ENCODE peak calls at places on chromosomes 4 and X, in seven cellular contexts. U is HCT116, E is SK-N-SH, X is HepG2, N is K562, T is H1, I is GM12878. R is an unnamed sample.
A peak's percentile ranks its signal among the peaks of the same experiment; 100 is the strongest.

GRCh38 chr4:167233523-167234387 is 539 bp downstream of the SPOCK3 start:
- DNase-seq in U (no peak), E (peak; percentile 51), X (no peak), N (no peak), T (peak; percentile 72), I (no peak), R (no peak)

GRCh38 chrX:53594354-53594753 is 92.2 kb downstream of the HUWE1 start:
- DNase-seq in U (no peak), E (no peak), X (peak; percentile 16), N (no peak), T (no peak), I (no peak), R (no peak)

GRCh38 chr4:23930750-23931488 is 41.1 kb upstream of the PPARGC1A start:
- DNase-seq in U (no peak), E (peak; percentile 42), X (peak; percentile 75), N (no peak), T (no peak), I (no peak), R (peak; percentile 68)

GRCh38 chrX:130091976-130092522 is 18.2 kb downstream of the ELF4 start:
- DNase-seq in U (no peak), E (no peak), X (peak; percentile 66), N (peak; percentile 73), T (no peak), I (peak; percentile 81), R (no peak)

GRCh38 chrX:2855761-2856160 is 27.0 kb downstream of the GYG2 start:
- DNase-seq in U (no peak), E (no peak), X (no peak), N (no peak), T (no peak), I (no peak), R (no peak)

GRCh38 chr4:38278255-38278654 is 318.1 kb downstream of the PTTG2 start:
- DNase-seq in U (no peak), E (no peak), X (no peak), N (no peak), T (no peak), I (no peak), R (no peak)

GRCh38 chrX:15680401-15680800 is 15.8 kb upstream of the CLTRN start:
- DNase-seq in U (no peak), E (no peak), X (no peak), N (peak; percentile 23), T (no peak), I (no peak), R (no peak)

GRCh38 chr4:137125011-137125410 is 407.3 kb downstream of the PCDH18 start:
- DNase-seq in U (peak; percentile 22), E (no peak), X (no peak), N (no peak), T (no peak), I (no peak), R (no peak)

GRCh38 chrX:74449937-74450330 is 28.6 kb downstream of the SLC16A2 start:
- DNase-seq in U (no peak), E (no peak), X (no peak), N (no peak), T (no peak), I (no peak), R (no peak)

GRCh38 chrX:114611018-114611619 is 27.2 kb downstream of the HTR2C start:
- DNase-seq in U (peak; percentile 34), E (peak; percentile 46), X (peak; percentile 3), N (peak; percentile 41), T (peak; percentile 47), I (no peak), R (no peak)
- TF ChIP-seq JUND in U (no peak), E (no peak), X (no peak), N (no peak), T (no peak), I (no peak), R (no peak)

GRCh38 chr4:22363071-22363470 is 152.8 kb downstream of the ADGRA3 start:
- DNase-seq in U (no peak), E (no peak), X (no peak), N (no peak), T (no peak), I (no peak), R (no peak)

DNA sequence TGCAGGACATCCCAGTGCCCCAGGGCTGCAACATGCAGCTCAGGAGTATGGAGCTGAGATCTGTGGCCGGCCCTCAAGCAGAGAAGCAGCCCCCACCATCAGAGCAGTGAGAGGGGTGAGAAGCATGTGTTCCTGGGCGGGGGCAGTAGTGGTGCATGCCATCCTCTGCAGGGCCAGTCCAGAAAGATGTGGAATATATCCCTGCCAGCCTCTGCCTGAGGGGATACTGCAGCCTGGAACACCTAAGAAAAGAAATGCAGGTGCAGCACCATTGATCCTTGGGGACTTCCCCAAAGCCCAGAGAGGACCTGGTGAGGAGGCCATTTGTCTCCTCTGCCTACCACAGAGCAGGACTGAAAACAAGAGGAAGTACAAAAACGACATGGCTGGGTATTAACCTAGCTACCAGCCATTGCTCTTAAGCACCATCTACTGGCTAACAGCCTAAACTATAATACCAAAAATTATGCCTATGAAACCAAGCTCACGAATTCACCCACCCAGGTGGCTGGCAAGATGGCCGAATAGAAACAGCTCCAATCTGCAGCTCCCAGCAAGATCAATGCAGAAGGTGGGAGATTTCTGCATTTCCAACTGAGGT is 158.8 kb downstream of the ADGRA3 start:
- DNase-seq in U (no peak), E (no peak), X (no peak), N (no peak), T (no peak), I (no peak), R (peak; percentile 15)
- TF ChIP-seq JUND in U (no peak), E (no peak), X (no peak), N (no peak), T (no peak), I (no peak), R (no peak)

GRCh38 chrX:106932960-106933537 is 12.8 kb downstream of the CLDN2 start:
- DNase-seq in U (no peak), E (no peak), X (no peak), N (no peak), T (no peak), I (no peak), R (no peak)

GRCh38 chrX:106936246-106936645 is 16.0 kb downstream of the CLDN2 start:
- DNase-seq in U (no peak), E (no peak), X (no peak), N (no peak), T (no peak), I (no peak), R (no peak)

GRCh38 chrX:106933538-106933961 is 13.3 kb downstream of the CLDN2 start:
- DNase-seq in U (no peak), E (peak; percentile 19), X (peak; percentile 89), N (no peak), T (no peak), I (no peak), R (no peak)

GRCh38 chrX:106932492-106932923 is 12.3 kb downstream of the CLDN2 start:
- DNase-seq in U (no peak), E (no peak), X (peak; percentile 78), N (no peak), T (no peak), I (no peak), R (no peak)

GRCh38 chrX:106935175-106935574 is 15.0 kb downstream of the CLDN2 start:
- DNase-seq in U (no peak), E (no peak), X (no peak), N (no peak), T (no peak), I (no peak), R (no peak)
- TF ChIP-seq JUND in U (no peak), E (no peak), X (no peak), N (no peak), T (no peak), I (no peak), R (no peak)

GRCh38 chrX:116198810-116199209 is 28.3 kb downstream of the AGTR2 start:
- DNase-seq in U (no peak), E (no peak), X (peak; percentile 0), N (no peak), T (no peak), I (no peak), R (peak; percentile 41)
- TF ChIP-seq JUND in U (no peak), E (no peak), X (no peak), N (no peak), T (no peak), I (no peak), R (no peak)

DNA sequence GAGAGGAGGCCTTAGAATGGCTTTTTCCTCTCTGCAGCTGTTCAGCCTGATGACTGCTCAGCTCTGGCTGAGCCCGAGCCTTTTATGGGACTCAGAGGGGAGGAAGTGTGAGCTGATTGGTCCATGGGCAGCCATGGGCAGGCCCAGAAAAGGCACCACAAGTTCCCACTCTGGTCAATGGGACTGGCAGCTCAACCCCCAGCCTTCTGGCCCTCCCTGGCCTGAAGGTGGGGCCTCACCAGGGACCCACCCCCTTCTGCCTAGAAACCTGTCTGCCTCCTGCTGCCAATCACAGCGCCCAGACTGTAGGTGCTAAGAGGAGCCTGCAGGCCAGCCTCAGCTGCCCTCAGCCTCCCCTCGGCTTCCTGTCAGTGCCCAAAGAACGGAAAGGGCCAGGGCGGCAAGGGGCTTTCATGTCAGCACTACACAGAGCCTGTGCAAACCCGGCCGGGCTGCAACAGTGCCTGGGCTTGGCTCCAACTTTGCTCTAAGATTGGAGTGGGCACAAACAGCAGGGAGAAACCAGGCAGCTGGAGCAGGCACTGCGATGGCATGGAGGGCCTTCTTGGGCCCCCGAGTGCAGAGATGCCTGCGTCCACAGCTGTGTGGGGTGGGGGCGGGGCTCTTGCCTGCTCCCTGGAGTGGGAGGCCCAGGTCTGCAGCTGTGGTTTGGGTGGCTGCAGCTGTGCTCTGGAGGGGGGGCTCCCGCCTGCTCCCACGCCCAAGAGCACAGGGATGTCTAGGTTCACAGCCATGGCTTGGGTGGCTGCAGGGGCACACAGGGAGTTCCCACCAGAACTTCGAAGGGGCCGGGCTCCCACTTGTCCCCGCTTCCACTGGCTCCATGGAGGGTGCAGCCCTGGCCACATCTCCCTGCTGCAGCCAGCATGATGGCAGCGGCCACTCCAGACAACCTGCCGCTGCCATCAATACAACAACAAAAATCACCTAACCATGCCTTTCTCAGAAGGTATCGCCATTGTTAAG is 92.6 kb downstream of the NXF2 start:
- DNase-seq in U (no peak), E (no peak), X (no peak), N (no peak), T (no peak), I (no peak), R (no peak)
- TF ChIP-seq JUND in U (no peak), E (no peak), X (no peak), N (no peak), T (no peak), I (no peak), R (no peak)

GRCh38 chr4:108219998-108220397 is 51.3 kb upstream of the LEF1 start:
- DNase-seq in U (no peak), E (no peak), X (no peak), N (no peak), T (no peak), I (no peak), R (no peak)

GRCh38 chr4:108223313-108223712 is 54.6 kb upstream of the LEF1 start:
- DNase-seq in U (no peak), E (no peak), X (no peak), N (no peak), T (no peak), I (no peak), R (no peak)

GRCh38 chr4:108224628-108225053 is 55.9 kb upstream of the LEF1 start:
- DNase-seq in U (no peak), E (peak; percentile 33), X (no peak), N (peak; percentile 61), T (no peak), I (no peak), R (no peak)
- TF ChIP-seq JUND in U (no peak), E (no peak), X (no peak), N (peak; percentile 49), T (no peak), I (no peak), R (no peak)

GRCh38 chr4:94995684-94996394 is 238.1 kb downstream of the BMPR1B start:
- DNase-seq in U (no peak), E (no peak), X (no peak), N (no peak), T (no peak), I (no peak), R (peak; percentile 49)
- TF ChIP-seq JUND in U (no peak), E (no peak), X (no peak), N (no peak), T (no peak), I (no peak), R (no peak)